ENCODE peak calls at places on chromosomes 2 and 18, in four cellular contexts. One of them, this sample, is unnamed.

GRCh38 chr18:390748-391478 is 109.6 kb downstream of the COLEC12 start:
- DNase-seq in K562: no peak
- DNase-seq in HepG2: no peak
- DNase-seq in GM12878: no peak
- DNase-seq in this sample: no peak

GRCh38 chr2:99850076-99850710 is 292.2 kb downstream of the AFF3 start:
- DNase-seq in HepG2: no peak
- DNase-seq in GM12878: no peak
- DNase-seq in K562: no peak
- DNase-seq in this sample: no peak

GRCh38 chr2:223524066-223524465 is 78.1 kb downstream of the SCG2 start:
- DNase-seq in GM12878: no peak
- DNase-seq in HepG2: no peak
- DNase-seq in K562: no peak
- DNase-seq in this sample: no peak

GRCh38 chr18:45441110-45441842 is 174.0 kb upstream of the SLC14A2 start:
- DNase-seq in GM12878: no peak
- DNase-seq in K562: peak; percentile 6
- DNase-seq in HepG2: no peak
- DNase-seq in this sample: no peak

GRCh38 chr2:172101008-172101706 is 1.5 kb downstream of the DLX2 start:
- DNase-seq in HepG2: no peak
- DNase-seq in K562: no peak
- DNase-seq in GM12878: no peak
- DNase-seq in this sample: no peak

GRCh38 chr2:109433926-109434325 is 179.8 kb downstream of the SEPTIN10 start:
- DNase-seq in K562: no peak
- DNase-seq in GM12878: no peak
- DNase-seq in HepG2: no peak
- DNase-seq in this sample: peak; percentile 4

GRCh38 chr2:106115250-106115649 is 78.9 kb downstream of the UXS1 start:
- DNase-seq in K562: peak; percentile 67
- DNase-seq in HepG2: peak; percentile 84
- DNase-seq in GM12878: no peak
- DNase-seq in this sample: no peak

GRCh38 chr2:136136921-136137320 is 19.0 kb upstream of the CXCR4 start:
- DNase-seq in GM12878: no peak
- DNase-seq in K562: no peak
- DNase-seq in HepG2: no peak
- DNase-seq in this sample: no peak

GRCh38 chr2:108594132-108594981 is 60.1 kb downstream of the LIMS1 start:
- DNase-seq in HepG2: peak; percentile 57
- DNase-seq in K562: no peak
- DNase-seq in GM12878: no peak
- DNase-seq in this sample: no peak

GRCh38 chr2:120886967-120887672 is 151.5 kb downstream of the GLI2 start:
- DNase-seq in HepG2: peak; percentile 66
- DNase-seq in K562: no peak
- DNase-seq in GM12878: no peak
- DNase-seq in this sample: no peak

GRCh38 chr2:39361511-39361910 is 75.6 kb downstream of the MAP4K3 start:
- DNase-seq in K562: no peak
- DNase-seq in HepG2: no peak
- DNase-seq in GM12878: no peak
- DNase-seq in this sample: no peak

GRCh38 chr2:146985753-146986152 is 859.1 kb upstream of the ACVR2A start:
- DNase-seq in GM12878: no peak
- DNase-seq in K562: no peak
- DNase-seq in HepG2: no peak
- DNase-seq in this sample: no peak

GRCh38 chr2:85743304-85743978 is 10.3 kb upstream of the ATOH8 start:
- DNase-seq in K562: peak; percentile 37
- DNase-seq in HepG2: no peak
- DNase-seq in GM12878: no peak
- DNase-seq in this sample: no peak

GRCh38 chr2:42368817-42369550 is 8.0 kb upstream of the COX7A2L start:
- DNase-seq in GM12878: no peak
- DNase-seq in HepG2: no peak
- DNase-seq in K562: no peak
- DNase-seq in this sample: no peak

GRCh38 chr18:63579643-63580042 is 7.5 kb upstream of the SERPINB13 start:
- DNase-seq in GM12878: no peak
- DNase-seq in HepG2: no peak
- DNase-seq in K562: no peak
- DNase-seq in this sample: no peak

GRCh38 chr2:127022817-127023216 is 84.1 kb downstream of the BIN1 start:
- DNase-seq in HepG2: no peak
- DNase-seq in GM12878: no peak
- DNase-seq in K562: no peak
- DNase-seq in this sample: no peak

GRCh38 chr2:127024769-127025356 is 82.1 kb downstream of the BIN1 start:
- DNase-seq in K562: no peak
- DNase-seq in HepG2: no peak
- DNase-seq in GM12878: no peak
- DNase-seq in this sample: peak; percentile 79

GRCh38 chr2:127023504-127023903 is 83.5 kb downstream of the BIN1 start:
- DNase-seq in HepG2: no peak
- DNase-seq in K562: no peak
- DNase-seq in GM12878: no peak
- DNase-seq in this sample: no peak

GRCh38 chr2:127027715-127028114 is 79.2 kb downstream of the BIN1 start:
- DNase-seq in GM12878: no peak
- DNase-seq in K562: no peak
- DNase-seq in HepG2: no peak
- DNase-seq in this sample: no peak

GRCh38 chr2:127025357-127026062 is 81.4 kb downstream of the BIN1 start:
- DNase-seq in HepG2: no peak
- DNase-seq in GM12878: no peak
- DNase-seq in K562: no peak
- DNase-seq in this sample: peak; percentile 83
- TF ChIP-seq CREM in HepG2: no peak
- TF ChIP-seq CREM in GM12878: no peak
- TF ChIP-seq CREM in K562: no peak
- TF ChIP-seq CREM in this sample: no peak

GRCh38 chr2:132623096-132623839 is 46.7 kb downstream of the LYPD1 start:
- DNase-seq in HepG2: no peak
- DNase-seq in K562: no peak
- DNase-seq in GM12878: no peak
- DNase-seq in this sample: no peak

GRCh38 chr2:132620115-132620514 is 49.9 kb downstream of the LYPD1 start:
- DNase-seq in K562: no peak
- DNase-seq in HepG2: no peak
- DNase-seq in GM12878: no peak
- DNase-seq in this sample: no peak

GRCh38 chr2:132618734-132619133 is 51.3 kb downstream of the LYPD1 start:
- DNase-seq in GM12878: no peak
- DNase-seq in K562: no peak
- DNase-seq in HepG2: no peak
- DNase-seq in this sample: no peak

GRCh38 chr2:132617989-132618388 is 52.0 kb downstream of the LYPD1 start:
- DNase-seq in GM12878: no peak
- DNase-seq in HepG2: no peak
- DNase-seq in K562: no peak
- DNase-seq in this sample: no peak

DNA sequence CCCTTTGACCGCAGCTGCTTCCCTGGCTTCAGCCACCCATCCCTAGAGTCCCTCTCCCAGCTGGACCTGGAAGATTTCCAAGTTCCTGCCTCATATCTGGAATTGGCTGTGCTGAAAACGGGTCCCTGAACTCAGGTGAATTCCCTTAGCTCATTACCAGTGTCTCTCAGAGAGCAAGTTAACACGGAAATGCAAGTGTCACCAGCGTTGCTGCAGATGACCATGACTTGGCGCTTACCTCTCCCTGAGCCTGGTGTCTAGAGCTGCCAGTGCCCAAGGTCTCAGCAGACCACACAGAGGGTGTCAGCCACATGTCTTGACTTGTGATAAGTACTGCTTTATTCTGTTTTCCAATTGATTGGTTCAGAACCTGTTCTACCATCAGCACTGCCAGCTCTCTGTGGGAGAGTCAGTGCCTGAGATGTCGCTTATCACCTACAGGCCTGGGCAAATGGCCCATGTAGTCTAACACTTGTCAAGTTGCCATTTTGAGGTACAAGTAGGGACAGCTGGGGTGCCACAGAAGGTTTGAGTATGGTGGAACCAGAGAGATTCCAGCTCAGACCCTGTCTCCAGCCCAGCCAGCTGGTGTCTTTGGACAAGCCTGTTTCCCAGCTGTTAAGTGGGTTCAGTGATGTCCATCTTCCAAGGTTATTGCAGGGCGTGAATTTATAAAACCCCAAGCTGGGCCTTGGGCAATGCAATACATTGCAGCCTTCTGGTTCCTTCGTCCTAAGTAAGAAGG is 48.7 kb downstream of the LYPD1 start:
- DNase-seq in GM12878: no peak
- DNase-seq in HepG2: no peak
- DNase-seq in K562: no peak
- DNase-seq in this sample: no peak
- TF ChIP-seq CREM in GM12878: no peak
- TF ChIP-seq CREM in HepG2: no peak
- TF ChIP-seq CREM in K562: no peak
- TF ChIP-seq CREM in this sample: no peak

GRCh38 chr2:151162185-151162584 is 99.5 kb downstream of the RBM43 start:
- DNase-seq in HepG2: no peak
- DNase-seq in GM12878: no peak
- DNase-seq in K562: no peak
- DNase-seq in this sample: no peak
- TF ChIP-seq CREM in HepG2: no peak
- TF ChIP-seq CREM in GM12878: no peak
- TF ChIP-seq CREM in K562: no peak
- TF ChIP-seq CREM in this sample: no peak

GRCh38 chr2:196592331-196592911 is 47.1 kb upstream of the CCDC150 start:
- DNase-seq in K562: no peak
- DNase-seq in HepG2: no peak
- DNase-seq in GM12878: no peak
- DNase-seq in this sample: peak; percentile 64
- TF ChIP-seq CREM in K562: no peak
- TF ChIP-seq CREM in HepG2: no peak
- TF ChIP-seq CREM in GM12878: no peak
- TF ChIP-seq CREM in this sample: no peak

GRCh38 chr18:59818769-59819168 is 81.0 kb upstream of the PMAIP1 start:
- DNase-seq in K562: no peak
- DNase-seq in GM12878: no peak
- DNase-seq in HepG2: no peak
- DNase-seq in this sample: no peak
- TF ChIP-seq CREM in K562: no peak
- TF ChIP-seq CREM in GM12878: no peak
- TF ChIP-seq CREM in HepG2: no peak
- TF ChIP-seq CREM in this sample: no peak

GRCh38 chr2:218890369-218890768 is 9.7 kb downstream of the WNT10A start:
- DNase-seq in HepG2: no peak
- DNase-seq in K562: no peak
- DNase-seq in GM12878: no peak
- DNase-seq in this sample: peak; percentile 1
- TF ChIP-seq CREM in HepG2: no peak
- TF ChIP-seq CREM in K562: no peak
- TF ChIP-seq CREM in GM12878: no peak
- TF ChIP-seq CREM in this sample: no peak

GRCh38 chr18:34659579-34660517 is 50.2 kb upstream of the DTNA start:
- DNase-seq in K562: no peak
- DNase-seq in GM12878: no peak
- DNase-seq in HepG2: peak; percentile 84
- DNase-seq in this sample: peak; percentile 73
- TF ChIP-seq CREM in K562: no peak
- TF ChIP-seq CREM in GM12878: no peak
- TF ChIP-seq CREM in HepG2: no peak
- TF ChIP-seq CREM in this sample: no peak

GRCh38 chr2:170122883-170123547 is 54.9 kb upstream of the MYO3B start:
- DNase-seq in K562: no peak
- DNase-seq in HepG2: peak; percentile 49
- DNase-seq in GM12878: no peak
- DNase-seq in this sample: no peak
- TF ChIP-seq CREM in K562: no peak
- TF ChIP-seq CREM in HepG2: no peak
- TF ChIP-seq CREM in GM12878: no peak
- TF ChIP-seq CREM in this sample: no peak